ENCODE peak calls at places on chromosome 15, in eight cellular contexts. Z is endothelial cell of umbilical vein, R is HCT116, C is H1, J is K562, H is IMR-90, S is sigmoid colon, Q is gastrocnemius medialis. T is an unnamed sample. For H3K9me3, the result is how much of the 10 kb centered on the place peaks cover.

GRCh38 chr15:75720297-75720696 is 7.6 kb upstream of the CSPG4 start:
- DNase-seq in Q (no peak), J (no peak), C (no peak), R (no peak), S (no peak), H (no peak), Z (no peak), T (no peak)

GRCh38 chr15:99169769-99170311 is 65.0 kb downstream of the SYNM start:
- DNase-seq in J (no peak), Q (peak), C (no peak), R (no peak), Z (no peak), H (peak), S (peak), T (peak)

GRCh38 chr15:56342653-56343052 is 22.6 kb upstream of the TEX9 start:
- DNase-seq in C (no peak), H (no peak), J (no peak), Z (no peak), S (no peak), R (no peak), Q (no peak), T (no peak)

GRCh38 chr15:39878401-39878775 is 41.7 kb downstream of the GPR176 start:
- DNase-seq in Z (no peak), S (no peak), Q (no peak), J (no peak), R (no peak), C (no peak), H (peak), T (no peak)

GRCh38 chr15:69727257-69727924 is 274.8 kb downstream of the RPLP1 start:
- DNase-seq in Z (no peak), C (peak), Q (no peak), J (no peak), H (no peak), R (no peak), S (no peak), T (no peak)

GRCh38 chr15:89332446-89332845 is 2.2 kb downstream of the POLG start:
- DNase-seq in J (peak), R (peak), Z (peak), Q (no peak), S (no peak), C (no peak), H (peak), T (no peak)

GRCh38 chr15:41609123-41609522 is 50.1 kb downstream of the TYRO3 start:
- DNase-seq in Z (no peak), C (no peak), R (no peak), H (no peak), J (no peak), S (no peak), Q (no peak), T (no peak)

GRCh38 chr15:47616876-47617275 is 100.4 kb upstream of the SEMA6D start:
- DNase-seq in R (no peak), J (no peak), Z (no peak), S (no peak), C (no peak), H (no peak), Q (no peak), T (no peak)

DNA sequence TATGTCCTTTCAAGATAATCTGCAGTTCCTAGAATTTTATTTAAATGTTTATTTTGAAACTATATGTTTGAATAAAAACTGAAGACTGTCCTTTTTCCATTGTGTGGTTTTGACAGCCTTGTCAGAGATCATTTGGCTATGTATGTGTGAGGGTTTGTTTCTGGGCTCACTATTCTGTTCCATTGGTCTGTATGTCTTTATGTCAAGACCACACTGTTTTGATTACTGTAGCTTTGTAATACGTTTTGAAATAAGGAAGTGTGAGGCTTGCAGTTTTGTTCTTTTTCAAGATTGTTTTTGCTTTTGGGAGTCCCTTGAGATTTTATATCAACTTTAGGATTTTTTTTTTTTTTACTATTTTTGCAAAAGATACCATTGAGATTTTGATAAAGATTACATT is 42.0 kb downstream of the PIAS1 start:
- DNase-seq in J (no peak), S (no peak), Z (no peak), Q (no peak), C (no peak), H (no peak), R (no peak), T (no peak)
- H3K9me3 ChIP-seq in J (under half), S (under half), Z (under half), Q (under half), C (under half), H (under half), R (under half), T (under half)

GRCh38 chr15:90902656-90902995 is 476 bp upstream of the MAN2A2 start:
- DNase-seq in J (no peak), C (no peak), S (no peak), Q (no peak), H (no peak), R (no peak), Z (no peak), T (no peak)
- TF ChIP-seq POLR2A in J (no peak), C (no peak), S (no peak), Q (no peak), H (no peak), R (peak), Z (no peak), T (peak)

DNA sequence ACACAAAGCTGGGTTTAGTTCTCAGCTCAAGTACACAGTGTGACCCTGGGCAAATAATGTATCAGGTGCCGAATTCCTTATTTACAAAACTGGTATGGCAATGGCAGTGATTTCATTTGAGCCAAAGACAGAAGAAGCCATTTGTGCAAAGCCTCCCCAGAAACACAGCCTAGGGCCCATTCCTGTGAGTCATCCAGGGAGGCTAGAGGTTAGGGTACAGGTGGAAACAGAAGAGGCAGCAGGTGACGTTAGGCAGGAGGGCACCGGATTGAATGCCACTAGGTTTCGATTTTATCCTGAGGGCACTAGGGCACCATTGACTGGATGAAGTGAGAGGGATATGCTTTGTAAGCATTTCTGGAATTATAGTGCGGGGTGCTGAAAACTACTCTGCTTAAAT is 766.9 kb upstream of the NR2F2 start:
- DNase-seq in H (no peak), J (no peak), S (no peak), Z (no peak), Q (no peak), C (no peak), R (no peak), T (no peak)
- H3K9me3 ChIP-seq in H (under half), J (under half), S (under half), Z (under half), Q (under half), C (under half), R (under half), T (under half)

DNA sequence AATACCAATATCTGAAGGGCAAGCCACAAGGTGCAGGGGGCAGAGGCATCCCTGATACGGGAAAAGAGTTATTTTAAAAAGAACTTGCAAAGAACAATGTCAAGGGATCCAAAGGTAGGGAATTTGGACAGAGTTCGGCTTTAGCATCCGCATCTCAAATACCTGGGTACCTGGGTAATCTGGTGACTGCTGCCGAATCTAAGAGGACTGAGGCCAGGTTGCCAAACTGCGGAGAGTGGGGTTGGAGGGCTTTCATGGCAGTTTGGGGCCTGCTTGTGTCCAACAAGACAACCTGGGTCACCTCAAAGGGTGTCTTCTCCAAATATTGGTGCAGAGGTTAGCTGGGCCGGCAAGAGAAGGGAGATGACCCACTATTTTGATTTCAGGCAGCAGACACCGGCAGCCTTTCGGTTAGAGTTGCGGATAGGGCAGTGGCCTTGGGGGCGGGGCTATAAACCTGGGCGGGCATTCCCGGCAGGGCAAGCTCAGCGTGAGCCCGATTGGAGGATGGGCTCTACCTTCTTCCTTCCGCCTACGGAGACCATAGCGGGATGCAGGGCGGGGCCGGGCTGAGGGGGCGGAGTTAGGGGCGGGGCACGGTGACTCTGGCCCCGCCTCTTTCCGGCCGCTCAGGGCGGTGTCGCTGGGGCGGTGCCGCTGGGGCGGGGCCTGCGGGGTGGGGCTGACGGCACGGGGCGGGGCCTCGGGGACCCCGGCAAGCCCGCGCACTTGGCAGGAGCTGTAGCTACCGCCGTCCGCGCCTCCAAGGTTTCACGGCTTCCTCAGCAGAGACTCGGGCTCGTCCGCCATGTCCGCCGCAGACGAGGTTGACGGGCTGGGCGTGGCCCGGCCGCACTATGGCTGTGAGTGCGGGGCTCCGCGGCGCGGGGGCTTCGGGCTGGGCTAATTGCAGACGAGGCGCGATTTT is at the start of gene IQGAP1:
- DNase-seq in S (peak), C (peak), Q (peak), R (peak), J (peak), Z (peak), H (peak), T (peak)
- TF ChIP-seq POLR2A in S (peak), C (peak), Q (peak), R (peak), J (peak), Z (peak), H (peak), T (peak)

DNA sequence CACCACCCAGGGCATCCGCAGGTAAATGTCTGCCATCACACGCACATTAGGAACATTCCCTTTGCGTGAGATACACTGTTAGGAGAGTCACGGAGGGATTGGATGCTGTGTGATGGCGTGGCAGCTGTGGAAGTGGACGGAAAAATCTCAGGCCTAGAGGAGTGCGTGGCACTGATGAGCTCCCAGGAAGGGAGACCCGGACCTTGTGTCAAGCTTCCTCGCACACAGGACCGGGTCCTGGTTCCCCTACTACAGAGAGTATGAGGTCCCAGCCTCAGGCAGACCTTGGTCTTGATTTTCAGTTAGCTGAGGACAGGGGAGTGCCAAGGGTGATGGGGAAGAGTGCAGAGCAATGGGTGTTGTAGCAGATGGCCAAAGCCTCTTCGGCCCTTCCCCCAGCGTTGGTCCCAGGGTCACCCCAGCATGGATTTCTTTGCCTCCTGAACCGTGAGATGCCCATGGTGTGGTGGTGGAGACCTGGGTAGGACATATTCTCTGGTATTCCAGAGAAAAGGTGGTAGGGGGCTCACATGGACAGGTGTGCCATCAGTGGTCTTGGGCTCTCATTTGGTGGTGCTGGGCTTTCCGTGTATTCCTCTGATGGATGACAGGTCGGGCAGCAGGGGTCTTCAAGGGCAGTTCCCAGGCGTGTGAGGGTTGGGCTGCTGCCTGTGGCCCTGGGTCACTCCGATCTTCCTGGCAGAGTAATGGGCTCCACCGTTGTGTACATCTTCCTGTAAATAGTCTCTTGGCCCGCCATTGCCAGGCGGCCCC is 105.1 kb downstream of the SNRPN start:
- DNase-seq in R (no peak), H (no peak), C (no peak), S (no peak), J (no peak), Z (no peak), Q (peak), T (no peak)
- H3K9me3 ChIP-seq in R (half or more), H (half or more), C (half or more), S (half or more), J (under half), Z (half or more), Q (half or more), T (under half)

GRCh38 chr15:67085237-67085817 is 19.9 kb downstream of the SMAD3 start:
- DNase-seq in H (no peak), J (no peak), S (no peak), Q (no peak), Z (no peak), C (no peak), R (no peak), T (no peak)

GRCh38 chr15:67080900-67081431 is 15.6 kb downstream of the SMAD3 start:
- DNase-seq in Z (peak), H (peak), J (peak), Q (peak), R (no peak), C (no peak), S (peak), T (no peak)

GRCh38 chr15:67082007-67082536 is 16.7 kb downstream of the SMAD3 start:
- DNase-seq in S (no peak), C (no peak), J (peak), H (no peak), R (no peak), Z (peak), Q (peak), T (peak)

GRCh38 chr15:67084561-67084960 is 19.2 kb downstream of the SMAD3 start:
- DNase-seq in S (no peak), R (no peak), Z (no peak), C (no peak), Q (no peak), J (no peak), H (no peak), T (no peak)

GRCh38 chr15:67083135-67083766 is 17.8 kb downstream of the SMAD3 start:
- DNase-seq in R (no peak), J (no peak), Z (no peak), S (no peak), H (peak), Q (no peak), C (no peak), T (no peak)
- TF ChIP-seq POLR2A in R (no peak), J (no peak), Z (no peak), S (no peak), H (no peak), Q (no peak), C (no peak), T (no peak)